ENCODE peak calls at places on chromosome 10, in six cellular contexts. L, R, E, B, N and F are unnamed samples.

GRCh38 chr10:33279276-33279675 is 55.2 kb downstream of the NRP1 start:
- DNase-seq in B (no peak), L (peak), E (no peak), N (no peak), R (no peak), F (no peak)

GRCh38 chr10:88028072-88028471 is 164.6 kb downstream of the PTEN start:
- DNase-seq in E (no peak), L (no peak), N (no peak), B (no peak), R (no peak), F (no peak)

GRCh38 chr10:36188054-36188453 is 546.0 kb upstream of the FZD8 start:
- DNase-seq in L (peak), E (peak), R (no peak), B (peak), N (no peak), F (no peak)

GRCh38 chr10:15715619-15716227 is 4.0 kb downstream of the ITGA8 start:
- DNase-seq in E (no peak), R (no peak), L (peak), N (no peak), B (no peak), F (no peak)

GRCh38 chr10:86888585-86889381 is 68.6 kb downstream of the MMRN2 start:
- DNase-seq in N (no peak), B (no peak), L (peak), E (no peak), R (no peak), F (no peak)

GRCh38 chr10:115772606-115773005 is 500.4 kb downstream of the GFRA1 start:
- DNase-seq in E (no peak), L (peak), N (no peak), R (no peak), B (no peak), F (no peak)

GRCh38 chr10:76717141-76717540 is 920.5 kb downstream of the KCNMA1 start:
- DNase-seq in R (no peak), N (no peak), E (no peak), L (peak), B (no peak), F (no peak)

GRCh38 chr10:94276140-94276539 is 86.6 kb downstream of the NOC3L start:
- DNase-seq in E (no peak), N (no peak), R (no peak), L (no peak), B (no peak), F (no peak)

GRCh38 chr10:88913157-88913556 is 33.1 kb downstream of the STAMBPL1 start:
- DNase-seq in L (no peak), B (no peak), E (no peak), R (no peak), N (no peak), F (no peak)

GRCh38 chr10:35423505-35424306 is 87.4 kb downstream of the CCNY start:
- DNase-seq in R (no peak), B (no peak), E (no peak), L (peak), N (no peak), F (no peak)

GRCh38 chr10:4447977-4448376 is 378.0 kb upstream of the AKR1E2 start:
- DNase-seq in L (no peak), E (no peak), B (no peak), N (no peak), R (no peak), F (no peak)

GRCh38 chr10:11876805-11877395 is 53.7 kb downstream of the PROSER2 start:
- DNase-seq in R (no peak), E (peak), B (peak), N (no peak), L (no peak), F (no peak)
- H3K27ac ChIP-seq in R (no peak), E (no peak), B (no peak), N (no peak), L (no peak), F (peak)

GRCh38 chr10:124526621-124527267 is 65.1 kb downstream of the LHPP start:
- DNase-seq in E (peak), B (peak), L (no peak), N (no peak), R (no peak), F (no peak)

GRCh38 chr10:124529661-124530214 is 68.1 kb downstream of the LHPP start:
- DNase-seq in E (no peak), B (peak), R (no peak), N (no peak), L (peak), F (no peak)

GRCh38 chr10:124525751-124526600 is 64.4 kb downstream of the LHPP start:
- DNase-seq in L (no peak), B (peak), E (no peak), N (no peak), R (no peak), F (no peak)

GRCh38 chr10:124530215-124530665 is 68.6 kb downstream of the LHPP start:
- DNase-seq in L (peak), R (peak), E (peak), N (peak), B (peak), F (peak)

DNA sequence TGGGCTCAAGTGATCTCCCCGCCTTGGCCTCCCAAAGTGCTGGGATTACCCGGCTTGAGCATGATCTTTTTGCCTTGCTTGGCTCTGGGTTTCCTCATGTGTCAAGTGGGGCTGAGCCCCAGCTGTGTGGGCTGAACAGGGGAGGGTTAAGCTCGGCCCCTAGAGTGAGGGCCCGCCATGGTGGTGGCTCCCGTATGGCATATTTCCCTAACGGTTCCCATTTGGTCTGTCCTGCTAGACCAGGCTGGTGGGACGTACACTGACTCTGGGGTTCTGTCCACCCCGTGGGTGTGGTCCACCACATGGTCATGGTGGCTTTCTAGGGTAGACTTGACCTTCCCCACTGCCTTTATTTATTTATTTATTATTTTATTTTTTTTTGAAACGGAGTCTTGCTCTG is 66.4 kb downstream of the LHPP start:
- DNase-seq in L (no peak), B (peak), E (no peak), N (no peak), R (no peak), F (no peak)
- H3K27ac ChIP-seq in L (no peak), B (no peak), E (no peak), N (no peak), R (no peak), F (no peak)

GRCh38 chr10:131758062-131758941 is 142.5 kb upstream of the PPP2R2D start:
- DNase-seq in N (no peak), B (peak), E (no peak), L (no peak), R (no peak), F (no peak)
- H3K27ac ChIP-seq in N (no peak), B (no peak), E (no peak), L (no peak), R (no peak), F (no peak)

DNA sequence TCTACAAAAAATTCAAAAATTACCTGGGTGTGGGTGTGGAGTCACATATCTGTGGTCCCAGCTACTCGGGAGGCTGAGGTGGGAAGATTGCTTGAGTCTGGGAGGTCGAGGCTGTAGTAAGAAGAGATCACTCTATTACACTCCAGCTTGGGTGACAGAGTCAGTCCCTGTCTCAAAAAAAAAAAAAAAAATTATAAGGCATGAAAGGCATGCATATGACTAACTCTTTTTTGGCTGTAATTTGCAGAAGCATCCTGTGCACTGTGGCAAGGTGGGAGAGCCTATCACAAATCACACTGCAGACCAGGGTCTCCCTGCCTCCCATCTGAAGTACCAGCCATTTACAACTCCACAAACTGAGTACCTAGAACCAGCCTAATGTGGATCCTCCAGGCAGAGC is 14.1 kb upstream of the MYPN start:
- DNase-seq in E (no peak), N (no peak), B (no peak), R (no peak), L (peak), F (no peak)
- H3K27ac ChIP-seq in E (peak), N (no peak), B (peak), R (no peak), L (peak), F (no peak)

DNA sequence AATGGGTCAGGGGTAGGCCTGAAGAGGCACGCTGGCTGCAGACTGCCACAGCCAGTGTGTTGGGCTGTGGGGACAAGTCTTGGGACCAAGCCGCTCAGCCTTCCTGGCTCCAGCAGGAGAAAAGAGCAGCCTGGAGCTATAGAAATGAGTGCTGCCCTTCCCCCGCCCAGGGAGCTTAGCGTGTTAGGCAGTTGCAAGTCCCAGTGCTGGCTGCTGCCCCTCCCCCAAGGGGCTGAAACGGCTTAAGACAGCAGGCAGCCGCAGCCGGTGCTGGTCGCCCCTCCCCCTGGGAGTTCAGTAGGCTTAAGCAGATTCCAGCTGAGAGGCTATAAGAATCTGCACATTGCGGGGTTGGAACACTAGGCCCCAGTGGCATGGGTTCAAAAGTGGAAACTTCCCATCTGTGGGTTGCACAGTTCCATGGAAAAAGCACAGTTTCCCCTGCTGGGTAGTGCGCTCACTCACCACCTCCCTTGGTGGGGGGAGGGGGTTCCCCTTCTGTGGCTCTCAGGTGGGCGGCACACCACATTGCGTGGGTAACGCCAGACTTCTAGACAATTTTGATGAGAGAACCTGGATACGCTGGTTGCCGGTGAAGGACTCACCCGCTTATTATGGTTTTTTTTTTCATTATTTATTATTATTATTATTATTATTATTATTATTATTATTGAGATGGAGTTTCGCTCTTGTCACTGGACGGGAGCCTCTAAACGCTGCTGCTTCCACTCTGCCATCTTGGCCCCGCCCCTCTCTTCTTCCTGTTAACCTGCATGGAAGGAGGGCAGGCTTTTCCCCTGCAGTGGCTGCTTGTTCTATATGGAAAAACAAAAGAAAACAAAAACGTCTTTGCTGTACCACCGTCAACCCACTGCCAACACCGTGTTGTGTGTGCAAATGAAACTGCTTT is 151.1 kb downstream of the CXCL12 start:
- DNase-seq in L (no peak), N (no peak), E (peak), B (peak), R (no peak), F (peak)
- H3K27ac ChIP-seq in L (no peak), N (no peak), E (no peak), B (no peak), R (no peak), F (no peak)